ENCODE peak calls at places on chromosome 18, in seven cellular contexts. W is M059J; J is choroid plexus epithelial cell; C is dorsolateral prefrontal cortex; B is nucleus accumbens; U is activated T-helper 1 cell treated with Interleukin-2 at 50 U/mL for 16 hours; R is CD8-positive, alpha-beta memory T cell. H is an unnamed sample.

GRCh38 chr18:53380063-53380639 is 844.3 kb downstream of the MBD2 start:
- DNase-seq in B (no peak), U (no peak), R (no peak), W (peak; percentile 20), J (peak; percentile 66), C (no peak), H (peak; percentile 8)

GRCh38 chr18:30234755-30235154 is 807.8 kb downstream of the DSC3 start:
- DNase-seq in R (no peak), U (no peak), C (no peak), W (no peak), B (no peak), J (no peak), H (no peak)

GRCh38 chr18:76995896-76996295 is 136.7 kb downstream of the MBP start:
- DNase-seq in B (no peak), R (no peak), U (no peak), J (no peak), C (no peak), W (no peak), H (no peak)

GRCh38 chr18:1014496-1014895 is 109.8 kb downstream of the ADCYAP1 start:
- DNase-seq in R (no peak), J (no peak), C (no peak), W (peak; percentile 32), B (no peak), U (no peak), H (peak; percentile 92)

GRCh38 chr18:78798402-78799175 is 181.0 kb upstream of the SALL3 start:
- DNase-seq in C (no peak), R (no peak), B (no peak), U (no peak), J (no peak), W (no peak), H (no peak)

GRCh38 chr18:24518596-24518995 is 58.2 kb downstream of the HRH4 start:
- DNase-seq in U (no peak), W (no peak), C (no peak), R (no peak), B (no peak), J (no peak), H (no peak)

GRCh38 chr18:8003878-8004675 is 437.0 kb downstream of the PTPRM start:
- DNase-seq in C (no peak), J (peak; percentile 64), B (no peak), W (no peak), R (no peak), U (no peak), H (no peak)

GRCh38 chr18:50870138-50870845 is 8.6 kb upstream of the ME2 start:
- DNase-seq in W (peak; percentile 95), U (no peak), C (no peak), R (no peak), B (no peak), J (peak; percentile 51), H (no peak)

GRCh38 chr18:40413160-40413559 is 1541.9 kb upstream of the PIK3C3 start:
- DNase-seq in B (no peak), R (no peak), J (peak; percentile 42), W (peak; percentile 58), U (no peak), C (peak; percentile 50), H (peak; percentile 69)

GRCh38 chr18:55588876-55589595 is 1.0 kb upstream of the TCF4 start:
- DNase-seq in U (no peak), J (peak; percentile 36), R (peak; percentile 1), B (no peak), W (peak; percentile 24), C (no peak), H (peak; percentile 22)

GRCh38 chr18:48834421-48835011 is 116.2 kb downstream of the SMAD7 start:
- DNase-seq in B (no peak), C (peak; percentile 81), J (peak; percentile 93), U (peak; percentile 66), R (peak; percentile 36), W (peak; percentile 99), H (no peak)